ENCODE peak calls at places on chromosomes 3 and 15, in five cellular contexts. D, T, A, N and M are unnamed samples.

GRCh38 chr3:17183951-17184550 is 299.3 kb downstream of the PLCL2 start:
- DNase-seq in N (peak; percentile 62), T (no peak), D (no peak), A (peak; percentile 12), M (no peak)

GRCh38 chr3:69443554-69443953 is 57.7 kb upstream of the FRMD4B start:
- DNase-seq in A (no peak), D (no peak), N (peak; percentile 16), T (no peak), M (no peak)

GRCh38 chr3:123401836-123402530 is 46.9 kb downstream of the ADCY5 start:
- DNase-seq in D (no peak), N (no peak), A (no peak), T (no peak), M (no peak)

GRCh38 chr3:149816986-149817385 is 4.0 kb downstream of the RNF13 start:
- DNase-seq in T (no peak), D (no peak), N (peak; percentile 82), A (no peak), M (no peak)

GRCh38 chr3:127073931-127074820 is 91.3 kb downstream of the PLXNA1 start:
- DNase-seq in T (no peak), N (no peak), D (no peak), A (peak; percentile 24), M (no peak)

GRCh38 chr15:23049984-23050628 is 10.7 kb upstream of the TUBGCP5 start:
- DNase-seq in A (no peak), T (no peak), N (no peak), D (no peak), M (no peak)

GRCh38 chr15:38074029-38074428 is 139.6 kb downstream of the TMCO5A start:
- DNase-seq in A (no peak), N (no peak), T (no peak), D (no peak), M (no peak)

GRCh38 chr3:4582634-4583033 is 89.5 kb downstream of the ITPR1 start:
- DNase-seq in D (no peak), T (no peak), N (peak; percentile 27), A (no peak), M (no peak)

GRCh38 chr3:127304121-127304744 is 16.4 kb upstream of the PRR20G start:
- DNase-seq in A (no peak), N (no peak), T (no peak), D (no peak), M (no peak)

GRCh38 chr15:64883997-64884511 is 27.6 kb upstream of the ANKDD1A start:
- DNase-seq in T (no peak), D (no peak), N (peak; percentile 97), A (peak; percentile 89), M (no peak)

GRCh38 chr3:177050466-177051237 is 146.6 kb downstream of the TBL1XR1 start:
- DNase-seq in D (no peak), A (peak; percentile 71), T (no peak), N (peak; percentile 64), M (no peak)

GRCh38 chr3:901953-902778 is 190.7 kb upstream of the CNTN6 start:
- DNase-seq in A (peak; percentile 19), D (no peak), T (no peak), N (no peak), M (no peak)
- TF ChIP-seq CTCF in A (peak; percentile 19), D (peak; percentile 79), T (peak; percentile 14), N (peak; percentile 41), M (no peak)

DNA sequence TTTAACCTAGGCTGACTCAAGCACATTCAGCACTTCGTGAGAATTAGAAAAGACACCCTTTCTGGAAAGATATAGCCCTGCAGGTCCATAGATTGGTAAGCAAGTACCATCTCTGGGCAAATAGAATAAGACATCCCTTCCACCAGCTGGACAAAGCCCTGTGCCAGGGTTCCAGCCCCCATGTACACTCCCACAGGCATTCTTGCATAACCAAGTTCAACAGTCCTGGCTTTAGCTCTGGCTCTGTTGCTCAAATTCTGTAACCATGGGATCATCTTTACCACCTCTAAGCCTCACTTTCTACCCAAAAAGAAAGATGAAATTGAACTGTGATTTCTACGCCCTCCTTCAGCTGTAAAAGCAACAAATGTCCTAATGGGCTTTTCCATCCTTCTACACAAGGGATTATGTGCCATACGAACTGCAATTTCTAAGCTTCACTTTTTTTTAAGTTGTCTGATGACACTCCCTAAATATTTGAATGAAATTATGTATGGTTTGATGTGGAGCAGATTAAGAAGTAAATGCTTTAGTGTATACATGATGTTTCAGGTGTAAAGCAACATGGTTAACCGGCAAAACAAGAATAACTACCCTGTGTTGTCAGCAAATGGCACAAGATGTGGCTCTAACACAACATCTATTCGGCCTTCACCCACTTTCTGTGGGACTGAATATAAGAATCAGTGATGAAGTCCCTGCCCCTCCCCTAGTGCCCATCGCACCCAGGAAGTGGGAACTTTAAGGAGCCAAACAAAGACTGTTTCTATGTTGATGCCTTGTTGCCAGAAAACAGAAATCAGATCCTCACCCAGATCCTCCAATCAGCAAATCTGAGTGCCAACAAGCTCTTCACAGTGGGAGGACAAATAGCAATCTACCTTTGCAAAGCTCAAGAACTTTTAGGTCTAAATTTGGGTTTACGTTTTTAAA is 165.7 kb downstream of the P3H2 start:
- DNase-seq in N (no peak), D (no peak), T (no peak), A (no peak), M (no peak)
- TF ChIP-seq CTCF in N (no peak), D (no peak), T (no peak), A (no peak), M (no peak)

DNA sequence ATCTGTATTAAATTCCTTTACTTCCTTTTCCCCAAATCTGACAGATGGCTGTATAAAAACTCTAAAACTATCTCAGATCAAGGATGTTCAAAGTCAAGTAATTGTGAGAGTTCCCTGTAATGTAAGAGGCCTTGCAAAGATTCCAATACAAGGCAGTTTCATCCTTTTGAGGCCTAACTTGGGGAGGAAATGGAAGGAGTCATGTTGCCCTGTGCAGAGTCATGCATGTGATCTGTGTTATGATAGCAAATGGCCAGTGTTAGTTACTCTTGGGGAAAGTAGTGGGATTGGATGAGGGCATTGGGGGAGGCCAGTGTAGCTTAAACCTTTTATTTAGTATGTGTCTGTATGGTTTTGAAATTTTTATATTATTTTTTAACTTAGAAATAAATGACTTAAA is 23.7 kb upstream of the FBXL22 start:
- DNase-seq in A (no peak), N (peak; percentile 57), D (no peak), T (no peak), M (no peak)
- TF ChIP-seq CTCF in A (no peak), N (no peak), D (no peak), T (no peak), M (no peak)

GRCh38 chr15:70754862-70755261 is 8.5 kb downstream of the UACA start:
- DNase-seq in N (no peak), D (no peak), T (no peak), A (no peak), M (no peak)
- TF ChIP-seq CTCF in N (no peak), D (no peak), T (no peak), A (no peak), M (no peak)

DNA sequence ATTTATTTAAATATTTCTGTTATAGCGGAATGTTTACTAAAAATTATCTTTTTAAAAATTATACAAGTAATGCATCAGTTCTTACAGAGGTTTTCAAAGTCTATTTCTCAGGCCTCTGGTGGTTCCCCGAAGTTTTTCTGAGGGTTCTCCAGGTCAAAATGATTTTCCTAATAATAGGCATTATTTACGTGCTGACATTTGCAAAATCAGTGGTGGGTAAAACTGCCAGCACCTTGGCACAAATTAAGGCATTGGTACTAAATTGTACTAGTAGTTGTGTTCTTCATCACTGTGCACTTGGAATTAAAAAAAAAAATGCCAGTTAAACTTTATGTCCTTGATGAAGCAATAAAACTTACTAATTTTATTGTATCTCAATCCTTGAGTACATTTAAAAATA is 9.5 kb downstream of the PIAS1 start:
- DNase-seq in N (no peak), D (no peak), T (no peak), A (no peak), M (no peak)
- TF ChIP-seq CTCF in N (no peak), D (no peak), T (no peak), A (no peak), M (no peak)